ENCODE peak calls at places on chromosomes 13 and 19, in nine cellular contexts. One of them, this sample, is unnamed.

GRCh38 chr19:48671456-48671995 is 1.3 kb downstream of the NTN5 start:
- DNase-seq in stimulated activated CD8-positive, alpha-beta memory T cell treated with anti-CD3 and anti-CD28 coated beads, Interleukin-4, amount 100 ng/mL, for 48 hours: no peak
- DNase-seq in GM12891: no peak
- DNase-seq in sciatic nerve: no peak
- DNase-seq in ELR: no peak
- DNase-seq in fibroblast of lung: no peak
- DNase-seq in A549: no peak
- DNase-seq in GM13976: peak; percentile 39
- DNase-seq in activated CD4-positive, alpha-beta T cell treated with anti-CD3 and anti-CD28 coated beads, Interleukin-2, amount 50 U/mL, for 24 hours: no peak
- DNase-seq in this sample: no peak

GRCh38 chr13:52846567-52847321 is 1.7 kb downstream of the PCDH8 start:
- DNase-seq in sciatic nerve: peak; percentile 78
- DNase-seq in fibroblast of lung: peak; percentile 25
- DNase-seq in GM13976: peak; percentile 44
- DNase-seq in stimulated activated CD8-positive, alpha-beta memory T cell treated with anti-CD3 and anti-CD28 coated beads, Interleukin-4, amount 100 ng/mL, for 48 hours: peak; percentile 64
- DNase-seq in ELR: no peak
- DNase-seq in GM12891: no peak
- DNase-seq in activated CD4-positive, alpha-beta T cell treated with anti-CD3 and anti-CD28 coated beads, Interleukin-2, amount 50 U/mL, for 24 hours: no peak
- DNase-seq in A549: no peak
- DNase-seq in this sample: no peak

GRCh38 chr19:58059003-58059671 is at the start of gene ZNF135:
- DNase-seq in fibroblast of lung: peak; percentile 86
- DNase-seq in GM13976: peak; percentile 57
- DNase-seq in activated CD4-positive, alpha-beta T cell treated with anti-CD3 and anti-CD28 coated beads, Interleukin-2, amount 50 U/mL, for 24 hours: peak; percentile 13
- DNase-seq in stimulated activated CD8-positive, alpha-beta memory T cell treated with anti-CD3 and anti-CD28 coated beads, Interleukin-4, amount 100 ng/mL, for 48 hours: peak; percentile 71
- DNase-seq in A549: no peak
- DNase-seq in ELR: peak; percentile 73
- DNase-seq in GM12891: no peak
- DNase-seq in sciatic nerve: peak; percentile 93
- DNase-seq in this sample: no peak

GRCh38 chr13:39263033-39263432 is 224.8 kb downstream of the NHLRC3 start:
- DNase-seq in ELR: peak; percentile 58
- DNase-seq in activated CD4-positive, alpha-beta T cell treated with anti-CD3 and anti-CD28 coated beads, Interleukin-2, amount 50 U/mL, for 24 hours: no peak
- DNase-seq in sciatic nerve: peak; percentile 58
- DNase-seq in A549: peak; percentile 28
- DNase-seq in GM12891: peak; percentile 17
- DNase-seq in fibroblast of lung: peak; percentile 10
- DNase-seq in stimulated activated CD8-positive, alpha-beta memory T cell treated with anti-CD3 and anti-CD28 coated beads, Interleukin-4, amount 100 ng/mL, for 48 hours: peak; percentile 54
- DNase-seq in GM13976: peak; percentile 61
- DNase-seq in this sample: peak; percentile 6

GRCh38 chr19:17484520-17485180 is 14.3 kb downstream of the SLC27A1 start:
- DNase-seq in GM12891: no peak
- DNase-seq in ELR: no peak
- DNase-seq in A549: no peak
- DNase-seq in fibroblast of lung: no peak
- DNase-seq in stimulated activated CD8-positive, alpha-beta memory T cell treated with anti-CD3 and anti-CD28 coated beads, Interleukin-4, amount 100 ng/mL, for 48 hours: no peak
- DNase-seq in activated CD4-positive, alpha-beta T cell treated with anti-CD3 and anti-CD28 coated beads, Interleukin-2, amount 50 U/mL, for 24 hours: no peak
- DNase-seq in sciatic nerve: no peak
- DNase-seq in GM13976: no peak
- DNase-seq in this sample: no peak

GRCh38 chr19:18483119-18483518 is 38.8 kb downstream of the ELL start:
- DNase-seq in ELR: no peak
- DNase-seq in A549: no peak
- DNase-seq in GM13976: no peak
- DNase-seq in activated CD4-positive, alpha-beta T cell treated with anti-CD3 and anti-CD28 coated beads, Interleukin-2, amount 50 U/mL, for 24 hours: no peak
- DNase-seq in stimulated activated CD8-positive, alpha-beta memory T cell treated with anti-CD3 and anti-CD28 coated beads, Interleukin-4, amount 100 ng/mL, for 48 hours: no peak
- DNase-seq in sciatic nerve: no peak
- DNase-seq in fibroblast of lung: no peak
- DNase-seq in GM12891: no peak
- DNase-seq in this sample: no peak

GRCh38 chr19:37594982-37595382 is 306 bp downstream of the ZNF540 start:
- DNase-seq in stimulated activated CD8-positive, alpha-beta memory T cell treated with anti-CD3 and anti-CD28 coated beads, Interleukin-4, amount 100 ng/mL, for 48 hours: peak; percentile 68
- DNase-seq in ELR: peak; percentile 65
- DNase-seq in fibroblast of lung: peak; percentile 74
- DNase-seq in GM12891: peak; percentile 22
- DNase-seq in activated CD4-positive, alpha-beta T cell treated with anti-CD3 and anti-CD28 coated beads, Interleukin-2, amount 50 U/mL, for 24 hours: no peak
- DNase-seq in GM13976: no peak
- DNase-seq in A549: peak; percentile 20
- DNase-seq in sciatic nerve: peak; percentile 75
- DNase-seq in this sample: no peak

GRCh38 chr19:19027228-19027627 is 6.1 kb downstream of the SUGP2 start:
- DNase-seq in sciatic nerve: no peak
- DNase-seq in ELR: no peak
- DNase-seq in GM12891: no peak
- DNase-seq in fibroblast of lung: no peak
- DNase-seq in stimulated activated CD8-positive, alpha-beta memory T cell treated with anti-CD3 and anti-CD28 coated beads, Interleukin-4, amount 100 ng/mL, for 48 hours: no peak
- DNase-seq in A549: no peak
- DNase-seq in activated CD4-positive, alpha-beta T cell treated with anti-CD3 and anti-CD28 coated beads, Interleukin-2, amount 50 U/mL, for 24 hours: no peak
- DNase-seq in GM13976: no peak
- DNase-seq in this sample: no peak

GRCh38 chr13:113731192-113732175 is 27.5 kb upstream of the TMEM255B start:
- DNase-seq in GM13976: no peak
- DNase-seq in stimulated activated CD8-positive, alpha-beta memory T cell treated with anti-CD3 and anti-CD28 coated beads, Interleukin-4, amount 100 ng/mL, for 48 hours: no peak
- DNase-seq in ELR: no peak
- DNase-seq in GM12891: no peak
- DNase-seq in fibroblast of lung: no peak
- DNase-seq in sciatic nerve: no peak
- DNase-seq in activated CD4-positive, alpha-beta T cell treated with anti-CD3 and anti-CD28 coated beads, Interleukin-2, amount 50 U/mL, for 24 hours: no peak
- DNase-seq in A549: no peak
- DNase-seq in this sample: peak; percentile 64

This sample was measured in HuH-7.